ENCODE peak calls at places on chromosomes 5 and 9, in six cellular contexts. One of them, this sample, is unnamed.

GRCh38 chr9:89498845-89499480 is 1.1 kb upstream of the SEMA4D start:
- DNase-seq in A549: no peak
- DNase-seq in HepG2: no peak
- DNase-seq in K562: no peak
- DNase-seq in GM12878: no peak
- DNase-seq in endothelial cell of umbilical vein: no peak
- DNase-seq in this sample: peak

GRCh38 chr9:26175264-26175663 is 497.0 kb upstream of the TUSC1 start:
- DNase-seq in A549: no peak
- DNase-seq in HepG2: no peak
- DNase-seq in K562: no peak
- DNase-seq in GM12878: no peak
- DNase-seq in endothelial cell of umbilical vein: no peak
- DNase-seq in this sample: no peak

GRCh38 chr5:110594866-110595265 is 131.6 kb downstream of the TMEM232 start:
- DNase-seq in A549: no peak
- DNase-seq in HepG2: no peak
- DNase-seq in K562: no peak
- DNase-seq in GM12878: no peak
- DNase-seq in endothelial cell of umbilical vein: no peak
- DNase-seq in this sample: no peak

GRCh38 chr9:135229701-135230385 is 142.4 kb downstream of the OLFM1 start:
- DNase-seq in A549: no peak
- DNase-seq in HepG2: no peak
- DNase-seq in K562: no peak
- DNase-seq in GM12878: no peak
- DNase-seq in endothelial cell of umbilical vein: no peak
- DNase-seq in this sample: no peak

GRCh38 chr9:126114409-126114760 is 212.2 kb upstream of the MVB12B start:
- DNase-seq in A549: no peak
- DNase-seq in HepG2: no peak
- DNase-seq in K562: no peak
- DNase-seq in GM12878: no peak
- DNase-seq in endothelial cell of umbilical vein: no peak
- DNase-seq in this sample: no peak

GRCh38 chr5:151523335-151523734 is 67.8 kb downstream of the FAT2 start:
- DNase-seq in A549: peak
- DNase-seq in HepG2: peak
- DNase-seq in K562: peak
- DNase-seq in GM12878: no peak
- DNase-seq in endothelial cell of umbilical vein: peak
- DNase-seq in this sample: peak

GRCh38 chr5:101720033-101720432 is 576.1 kb downstream of the SLCO4C1 start:
- DNase-seq in A549: no peak
- DNase-seq in HepG2: no peak
- DNase-seq in K562: no peak
- DNase-seq in GM12878: no peak
- DNase-seq in endothelial cell of umbilical vein: no peak
- DNase-seq in this sample: no peak

GRCh38 chr5:33254581-33254980 is 186.2 kb upstream of the TARS1 start:
- DNase-seq in A549: no peak
- DNase-seq in HepG2: no peak
- DNase-seq in K562: no peak
- DNase-seq in GM12878: no peak
- DNase-seq in endothelial cell of umbilical vein: no peak
- DNase-seq in this sample: no peak

GRCh38 chr9:123372766-123373446 is 16.9 kb downstream of the CRB2 start:
- DNase-seq in A549: no peak
- DNase-seq in HepG2: no peak
- DNase-seq in K562: no peak
- DNase-seq in GM12878: no peak
- DNase-seq in endothelial cell of umbilical vein: no peak
- DNase-seq in this sample: no peak

GRCh38 chr9:93124793-93125192 is 9.3 kb downstream of the NINJ1 start:
- DNase-seq in A549: no peak
- DNase-seq in HepG2: no peak
- DNase-seq in K562: no peak
- DNase-seq in GM12878: no peak
- DNase-seq in endothelial cell of umbilical vein: no peak
- DNase-seq in this sample: no peak

GRCh38 chr5:11324521-11325289 is 563.7 kb upstream of the DAP start:
- DNase-seq in A549: no peak
- DNase-seq in HepG2: no peak
- DNase-seq in K562: no peak
- DNase-seq in GM12878: no peak
- DNase-seq in endothelial cell of umbilical vein: no peak
- DNase-seq in this sample: no peak

GRCh38 chr5:134063421-134063820 is 51.1 kb upstream of the TCF7 start:
- DNase-seq in A549: no peak
- DNase-seq in HepG2: no peak
- DNase-seq in K562: no peak
- DNase-seq in GM12878: no peak
- DNase-seq in endothelial cell of umbilical vein: no peak
- DNase-seq in this sample: no peak

GRCh38 chr5:20105915-20106314 is 117.9 kb upstream of the CDH18 start:
- DNase-seq in A549: no peak
- DNase-seq in HepG2: no peak
- DNase-seq in K562: no peak
- DNase-seq in GM12878: no peak
- DNase-seq in endothelial cell of umbilical vein: no peak
- DNase-seq in this sample: no peak

GRCh38 chr9:12775963-12776774 is 1.3 kb downstream of the LURAP1L start:
- DNase-seq in A549: peak
- DNase-seq in HepG2: peak
- DNase-seq in K562: peak
- DNase-seq in GM12878: no peak
- DNase-seq in endothelial cell of umbilical vein: peak
- DNase-seq in this sample: peak

GRCh38 chr9:89595646-89596045 is 9.2 kb upstream of the GADD45G start:
- DNase-seq in A549: no peak
- DNase-seq in HepG2: no peak
- DNase-seq in K562: no peak
- DNase-seq in GM12878: no peak
- DNase-seq in endothelial cell of umbilical vein: no peak
- DNase-seq in this sample: no peak

GRCh38 chr5:56543431-56544385 is 271.6 kb upstream of the MAP3K1 start:
- DNase-seq in A549: peak
- DNase-seq in HepG2: no peak
- DNase-seq in K562: no peak
- DNase-seq in GM12878: no peak
- DNase-seq in endothelial cell of umbilical vein: no peak
- DNase-seq in this sample: no peak

GRCh38 chr9:131645078-131645776 is 94.6 kb downstream of the RAPGEF1 start:
- DNase-seq in A549: no peak
- DNase-seq in HepG2: no peak
- DNase-seq in K562: no peak
- DNase-seq in GM12878: no peak
- DNase-seq in endothelial cell of umbilical vein: no peak
- DNase-seq in this sample: peak

GRCh38 chr5:1521054-1521453 is 2.7 kb downstream of the LPCAT1 start:
- DNase-seq in A549: no peak
- DNase-seq in HepG2: no peak
- DNase-seq in K562: no peak
- DNase-seq in GM12878: no peak
- DNase-seq in endothelial cell of umbilical vein: no peak
- DNase-seq in this sample: no peak

GRCh38 chr9:137670391-137671195 is 51.8 kb downstream of the EHMT1 start:
- DNase-seq in A549: no peak
- DNase-seq in HepG2: peak
- DNase-seq in K562: peak
- DNase-seq in GM12878: no peak
- DNase-seq in endothelial cell of umbilical vein: no peak
- DNase-seq in this sample: no peak

GRCh38 chr5:150368526-150368925 is 11.0 kb downstream of the TCOF1 start:
- DNase-seq in A549: no peak
- DNase-seq in HepG2: no peak
- DNase-seq in K562: no peak
- DNase-seq in GM12878: no peak
- DNase-seq in endothelial cell of umbilical vein: no peak
- DNase-seq in this sample: no peak

GRCh38 chr9:127903557-127904475 is 4.4 kb upstream of the ST6GALNAC6 start:
- DNase-seq in A549: no peak
- DNase-seq in HepG2: peak
- DNase-seq in K562: peak
- DNase-seq in GM12878: no peak
- DNase-seq in endothelial cell of umbilical vein: peak
- DNase-seq in this sample: peak

GRCh38 chr5:122170630-122171029 is 41.3 kb downstream of the ZNF474 start:
- DNase-seq in A549: no peak
- DNase-seq in HepG2: no peak
- DNase-seq in K562: peak
- DNase-seq in GM12878: no peak
- DNase-seq in endothelial cell of umbilical vein: peak
- DNase-seq in this sample: no peak

GRCh38 chr9:76302947-76303550 is 91.2 kb downstream of the RFK start:
- DNase-seq in A549: peak
- DNase-seq in HepG2: peak
- DNase-seq in K562: peak
- DNase-seq in GM12878: no peak
- DNase-seq in endothelial cell of umbilical vein: peak
- DNase-seq in this sample: peak

GRCh38 chr5:5881294-5881693 is 458.8 kb downstream of the ICE1 start:
- DNase-seq in A549: no peak
- DNase-seq in HepG2: no peak
- DNase-seq in K562: no peak
- DNase-seq in GM12878: no peak
- DNase-seq in endothelial cell of umbilical vein: no peak
- DNase-seq in this sample: no peak
- TF ChIP-seq CTCF in A549: no peak
- TF ChIP-seq CTCF in HepG2: peak
- TF ChIP-seq CTCF in K562: peak
- TF ChIP-seq CTCF in GM12878: peak
- TF ChIP-seq CTCF in endothelial cell of umbilical vein: no peak
- TF ChIP-seq CTCF in this sample: no peak

GRCh38 chr5:143492783-143493182 is 89.3 kb upstream of the NR3C1 start:
- DNase-seq in A549: no peak
- DNase-seq in HepG2: no peak
- DNase-seq in K562: no peak
- DNase-seq in GM12878: no peak
- DNase-seq in endothelial cell of umbilical vein: no peak
- DNase-seq in this sample: no peak

GRCh38 chr5:143495823-143496275 is 92.4 kb upstream of the NR3C1 start:
- DNase-seq in A549: peak
- DNase-seq in HepG2: no peak
- DNase-seq in K562: no peak
- DNase-seq in GM12878: no peak
- DNase-seq in endothelial cell of umbilical vein: peak
- DNase-seq in this sample: no peak

GRCh38 chr5:143495124-143495523 is 91.6 kb upstream of the NR3C1 start:
- DNase-seq in A549: peak
- DNase-seq in HepG2: peak
- DNase-seq in K562: no peak
- DNase-seq in GM12878: no peak
- DNase-seq in endothelial cell of umbilical vein: no peak
- DNase-seq in this sample: peak

GRCh38 chr5:143494595-143494994 is 91.1 kb upstream of the NR3C1 start:
- DNase-seq in A549: no peak
- DNase-seq in HepG2: no peak
- DNase-seq in K562: no peak
- DNase-seq in GM12878: no peak
- DNase-seq in endothelial cell of umbilical vein: no peak
- DNase-seq in this sample: no peak

DNA sequence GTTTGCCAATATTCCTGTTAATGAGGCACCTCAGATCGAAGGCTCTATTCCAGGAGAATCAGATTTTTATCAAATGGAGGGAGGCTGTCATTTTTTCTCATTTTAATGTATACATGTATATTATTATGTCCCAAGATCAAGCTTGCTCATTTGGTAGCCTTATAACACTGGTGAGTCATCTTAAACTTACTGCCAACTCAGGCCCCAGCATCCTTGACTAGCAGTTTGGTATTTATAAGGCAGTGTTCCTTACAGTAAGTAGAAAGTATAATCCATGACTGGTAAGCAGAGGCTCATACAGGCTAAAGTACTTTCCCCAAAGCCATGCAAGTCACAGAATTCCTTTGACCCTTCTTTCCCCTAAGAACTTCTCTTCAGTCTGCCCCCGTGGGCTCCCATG is 90.7 kb upstream of the NR3C1 start:
- DNase-seq in A549: no peak
- DNase-seq in HepG2: no peak
- DNase-seq in K562: no peak
- DNase-seq in GM12878: no peak
- DNase-seq in endothelial cell of umbilical vein: peak
- DNase-seq in this sample: no peak
- TF ChIP-seq MYC in A549: no peak
- TF ChIP-seq MYC in HepG2: no peak
- TF ChIP-seq MYC in K562: no peak
- TF ChIP-seq MYC in GM12878: no peak
- TF ChIP-seq MYC in endothelial cell of umbilical vein: no peak
- TF ChIP-seq MYC in this sample: no peak

GRCh38 chr9:394347-395052 is 179.8 kb downstream of the DOCK8 start:
- DNase-seq in A549: no peak
- DNase-seq in HepG2: no peak
- DNase-seq in K562: no peak
- DNase-seq in GM12878: no peak
- DNase-seq in endothelial cell of umbilical vein: no peak
- DNase-seq in this sample: no peak

GRCh38 chr9:389758-390157 is 175.1 kb downstream of the DOCK8 start:
- DNase-seq in A549: no peak
- DNase-seq in HepG2: no peak
- DNase-seq in K562: no peak
- DNase-seq in GM12878: no peak
- DNase-seq in endothelial cell of umbilical vein: no peak
- DNase-seq in this sample: peak

GRCh38 chr9:389159-389558 is 174.5 kb downstream of the DOCK8 start:
- DNase-seq in A549: no peak
- DNase-seq in HepG2: no peak
- DNase-seq in K562: no peak
- DNase-seq in GM12878: no peak
- DNase-seq in endothelial cell of umbilical vein: no peak
- DNase-seq in this sample: no peak

GRCh38 chr9:396397-396796 is 181.7 kb downstream of the DOCK8 start:
- DNase-seq in A549: no peak
- DNase-seq in HepG2: no peak
- DNase-seq in K562: no peak
- DNase-seq in GM12878: no peak
- DNase-seq in endothelial cell of umbilical vein: no peak
- DNase-seq in this sample: no peak

DNA sequence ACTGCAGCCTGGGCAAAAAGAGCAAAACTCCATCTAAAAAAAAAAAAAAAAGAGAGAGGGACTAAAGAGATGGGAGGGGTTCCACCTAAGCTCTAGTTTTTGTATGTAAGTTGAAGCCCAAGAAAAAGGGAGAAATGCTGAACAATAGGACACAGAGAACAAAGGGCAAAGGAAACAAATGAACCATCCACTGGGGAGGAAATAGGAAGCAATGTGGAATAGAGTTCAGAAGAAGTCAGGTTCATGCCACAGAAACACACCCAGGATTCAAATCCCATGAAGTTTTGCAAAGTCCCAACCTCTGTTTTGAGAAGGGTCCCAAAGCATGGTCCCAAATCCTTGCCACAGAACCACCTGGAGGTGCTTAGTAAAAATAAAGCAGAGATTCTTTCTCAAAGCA is 177.4 kb downstream of the DOCK8 start:
- DNase-seq in A549: no peak
- DNase-seq in HepG2: no peak
- DNase-seq in K562: no peak
- DNase-seq in GM12878: no peak
- DNase-seq in endothelial cell of umbilical vein: no peak
- DNase-seq in this sample: no peak
- TF ChIP-seq CTCF in A549: no peak
- TF ChIP-seq CTCF in HepG2: no peak
- TF ChIP-seq CTCF in K562: no peak
- TF ChIP-seq CTCF in GM12878: no peak
- TF ChIP-seq CTCF in endothelial cell of umbilical vein: no peak
- TF ChIP-seq CTCF in this sample: no peak

GRCh38 chr9:84300271-84300670 is 40.3 kb downstream of the SLC28A3 start:
- DNase-seq in A549: no peak
- DNase-seq in HepG2: no peak
- DNase-seq in K562: no peak
- DNase-seq in GM12878: no peak
- DNase-seq in endothelial cell of umbilical vein: no peak
- DNase-seq in this sample: no peak
- TF ChIP-seq MYC in A549: no peak
- TF ChIP-seq MYC in HepG2: no peak
- TF ChIP-seq MYC in K562: no peak
- TF ChIP-seq MYC in GM12878: no peak
- TF ChIP-seq MYC in endothelial cell of umbilical vein: no peak
- TF ChIP-seq MYC in this sample: no peak

This sample was measured in NB4.